ENCODE peak calls at places on chromosome 13, in eight cellular contexts. One of them, this sample, is unnamed.

GRCh38 chr13:60431108-60431700 is 34.2 kb downstream of the TDRD3 start:
- DNase-seq in heart right ventricle: no peak
- DNase-seq in pancreas: no peak
- DNase-seq in Peyer's patch: no peak
- DNase-seq in cardiac muscle cell: peak; percentile 78
- DNase-seq in coronary artery: no peak
- DNase-seq in thoracic aorta: no peak
- DNase-seq in fibroblast of villous mesenchyme: peak; percentile 71
- DNase-seq in this sample: peak; percentile 83

GRCh38 chr13:109448629-109449028 is 337.8 kb downstream of the IRS2 start:
- DNase-seq in heart right ventricle: no peak
- DNase-seq in pancreas: no peak
- DNase-seq in Peyer's patch: no peak
- DNase-seq in cardiac muscle cell: no peak
- DNase-seq in coronary artery: no peak
- DNase-seq in thoracic aorta: no peak
- DNase-seq in fibroblast of villous mesenchyme: no peak
- DNase-seq in this sample: no peak

GRCh38 chr13:113273856-113274590 is 23.0 kb upstream of the LAMP1 start:
- DNase-seq in heart right ventricle: no peak
- DNase-seq in pancreas: no peak
- DNase-seq in Peyer's patch: no peak
- DNase-seq in cardiac muscle cell: peak; percentile 68
- DNase-seq in coronary artery: no peak
- DNase-seq in thoracic aorta: no peak
- DNase-seq in fibroblast of villous mesenchyme: peak; percentile 46
- DNase-seq in this sample: peak; percentile 66

GRCh38 chr13:100667894-100668293 is 6.7 kb downstream of the TMTC4 start:
- DNase-seq in heart right ventricle: no peak
- DNase-seq in pancreas: no peak
- DNase-seq in Peyer's patch: no peak
- DNase-seq in cardiac muscle cell: no peak
- DNase-seq in coronary artery: no peak
- DNase-seq in thoracic aorta: no peak
- DNase-seq in fibroblast of villous mesenchyme: no peak
- DNase-seq in this sample: no peak

GRCh38 chr13:21885714-21886224 is 214.9 kb downstream of the FGF9 start:
- DNase-seq in heart right ventricle: no peak
- DNase-seq in pancreas: no peak
- DNase-seq in Peyer's patch: no peak
- DNase-seq in cardiac muscle cell: no peak
- DNase-seq in coronary artery: no peak
- DNase-seq in thoracic aorta: no peak
- DNase-seq in fibroblast of villous mesenchyme: no peak
- DNase-seq in this sample: no peak

GRCh38 chr13:19586904-19587634 is 25.7 kb upstream of the TPTE2 start:
- DNase-seq in heart right ventricle: no peak
- DNase-seq in pancreas: no peak
- DNase-seq in Peyer's patch: peak; percentile 79
- DNase-seq in cardiac muscle cell: peak; percentile 33
- DNase-seq in coronary artery: no peak
- DNase-seq in thoracic aorta: no peak
- DNase-seq in fibroblast of villous mesenchyme: peak; percentile 63
- DNase-seq in this sample: no peak

GRCh38 chr13:84873951-84874350 is 925.3 kb downstream of the SLITRK6 start:
- DNase-seq in heart right ventricle: no peak
- DNase-seq in pancreas: no peak
- DNase-seq in Peyer's patch: no peak
- DNase-seq in cardiac muscle cell: no peak
- DNase-seq in coronary artery: no peak
- DNase-seq in thoracic aorta: no peak
- DNase-seq in fibroblast of villous mesenchyme: no peak
- DNase-seq in this sample: no peak

GRCh38 chr13:90302113-90302512 is 1045.4 kb upstream of the MIR17HG start:
- DNase-seq in heart right ventricle: no peak
- DNase-seq in pancreas: no peak
- DNase-seq in Peyer's patch: no peak
- DNase-seq in cardiac muscle cell: peak; percentile 90
- DNase-seq in coronary artery: no peak
- DNase-seq in thoracic aorta: no peak
- DNase-seq in fibroblast of villous mesenchyme: peak; percentile 54
- DNase-seq in this sample: peak; percentile 80

GRCh38 chr13:114062341-114062740 is 70.1 kb downstream of the RASA3 start:
- DNase-seq in heart right ventricle: no peak
- DNase-seq in pancreas: no peak
- DNase-seq in Peyer's patch: no peak
- DNase-seq in cardiac muscle cell: no peak
- DNase-seq in coronary artery: no peak
- DNase-seq in thoracic aorta: no peak
- DNase-seq in fibroblast of villous mesenchyme: no peak
- DNase-seq in this sample: no peak

GRCh38 chr13:97140611-97141010 is 81.5 kb upstream of the MBNL2 start:
- DNase-seq in heart right ventricle: no peak
- DNase-seq in pancreas: no peak
- DNase-seq in Peyer's patch: no peak
- DNase-seq in cardiac muscle cell: no peak
- DNase-seq in coronary artery: no peak
- DNase-seq in thoracic aorta: no peak
- DNase-seq in fibroblast of villous mesenchyme: peak; percentile 41
- DNase-seq in this sample: no peak

GRCh38 chr13:29111446-29111845 is 291.3 kb downstream of the MTUS2 start:
- DNase-seq in heart right ventricle: no peak
- DNase-seq in pancreas: no peak
- DNase-seq in Peyer's patch: no peak
- DNase-seq in cardiac muscle cell: no peak
- DNase-seq in coronary artery: no peak
- DNase-seq in thoracic aorta: no peak
- DNase-seq in fibroblast of villous mesenchyme: no peak
- DNase-seq in this sample: peak; percentile 6

GRCh38 chr13:46756977-46757376 is 40.0 kb downstream of the ESD start:
- DNase-seq in heart right ventricle: no peak
- DNase-seq in pancreas: no peak
- DNase-seq in Peyer's patch: no peak
- DNase-seq in cardiac muscle cell: peak; percentile 55
- DNase-seq in coronary artery: no peak
- DNase-seq in thoracic aorta: no peak
- DNase-seq in fibroblast of villous mesenchyme: peak; percentile 81
- DNase-seq in this sample: peak; percentile 56

GRCh38 chr13:107209811-107210210 is 641.9 kb upstream of the ARGLU1 start:
- DNase-seq in heart right ventricle: no peak
- DNase-seq in pancreas: no peak
- DNase-seq in Peyer's patch: no peak
- DNase-seq in cardiac muscle cell: peak; percentile 50
- DNase-seq in coronary artery: no peak
- DNase-seq in thoracic aorta: no peak
- DNase-seq in fibroblast of villous mesenchyme: peak; percentile 68
- DNase-seq in this sample: peak; percentile 59

GRCh38 chr13:90352763-90353162 is 994.7 kb upstream of the MIR17HG start:
- DNase-seq in heart right ventricle: no peak
- DNase-seq in pancreas: no peak
- DNase-seq in Peyer's patch: no peak
- DNase-seq in cardiac muscle cell: no peak
- DNase-seq in coronary artery: no peak
- DNase-seq in thoracic aorta: no peak
- DNase-seq in fibroblast of villous mesenchyme: no peak
- DNase-seq in this sample: no peak

GRCh38 chr13:46295531-46296464 is 84.1 kb downstream of the LRRC63 start:
- DNase-seq in heart right ventricle: no peak
- DNase-seq in pancreas: no peak
- DNase-seq in Peyer's patch: peak; percentile 68
- DNase-seq in cardiac muscle cell: peak; percentile 97
- DNase-seq in coronary artery: no peak
- DNase-seq in thoracic aorta: no peak
- DNase-seq in fibroblast of villous mesenchyme: peak; percentile 93
- DNase-seq in this sample: peak; percentile 98

GRCh38 chr13:43170497-43170896 is 147.1 kb downstream of the DNAJC15 start:
- DNase-seq in heart right ventricle: no peak
- DNase-seq in pancreas: no peak
- DNase-seq in Peyer's patch: no peak
- DNase-seq in cardiac muscle cell: no peak
- DNase-seq in coronary artery: no peak
- DNase-seq in thoracic aorta: no peak
- DNase-seq in fibroblast of villous mesenchyme: no peak
- DNase-seq in this sample: no peak

DNA sequence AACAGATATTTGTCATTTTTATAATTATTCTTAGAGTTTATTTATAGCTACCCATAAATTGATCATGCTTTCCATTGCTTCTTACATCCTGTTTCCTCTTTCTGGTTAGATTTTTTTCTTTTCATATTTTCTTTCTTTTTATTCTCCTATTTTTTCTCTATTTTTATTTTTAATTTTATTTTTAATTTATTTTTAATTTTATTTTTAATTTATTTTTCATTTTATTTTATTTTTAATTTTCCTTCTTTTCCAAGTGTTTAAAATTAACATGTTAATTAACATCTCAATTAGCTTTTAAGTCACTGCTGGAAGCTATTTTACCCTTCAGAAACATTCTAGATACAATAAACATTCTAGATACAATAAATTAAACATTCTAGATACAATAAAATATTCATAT is 269.6 kb downstream of the B3GLCT start:
- DNase-seq in heart right ventricle: no peak
- DNase-seq in pancreas: no peak
- DNase-seq in Peyer's patch: no peak
- DNase-seq in cardiac muscle cell: no peak
- DNase-seq in coronary artery: no peak
- DNase-seq in thoracic aorta: no peak
- DNase-seq in fibroblast of villous mesenchyme: no peak
- DNase-seq in this sample: no peak
- TF ChIP-seq CTCF in heart right ventricle: no peak
- TF ChIP-seq CTCF in pancreas: no peak
- TF ChIP-seq CTCF in Peyer's patch: no peak
- TF ChIP-seq CTCF in cardiac muscle cell: no peak
- TF ChIP-seq CTCF in coronary artery: no peak
- TF ChIP-seq CTCF in thoracic aorta: no peak
- TF ChIP-seq CTCF in fibroblast of villous mesenchyme: no peak
- TF ChIP-seq CTCF in this sample: no peak

GRCh38 chr13:41199061-41199460 is 4.7 kb upstream of the KBTBD7 start:
- DNase-seq in heart right ventricle: no peak
- DNase-seq in pancreas: no peak
- DNase-seq in Peyer's patch: no peak
- DNase-seq in cardiac muscle cell: no peak
- DNase-seq in coronary artery: no peak
- DNase-seq in thoracic aorta: no peak
- DNase-seq in fibroblast of villous mesenchyme: no peak
- DNase-seq in this sample: no peak

GRCh38 chr13:41199526-41199925 is 5.2 kb upstream of the KBTBD7 start:
- DNase-seq in heart right ventricle: no peak
- DNase-seq in pancreas: no peak
- DNase-seq in Peyer's patch: no peak
- DNase-seq in cardiac muscle cell: no peak
- DNase-seq in coronary artery: no peak
- DNase-seq in thoracic aorta: no peak
- DNase-seq in fibroblast of villous mesenchyme: no peak
- DNase-seq in this sample: no peak

GRCh38 chr13:41196011-41196410 is 1.6 kb upstream of the KBTBD7 start:
- DNase-seq in heart right ventricle: no peak
- DNase-seq in pancreas: no peak
- DNase-seq in Peyer's patch: no peak
- DNase-seq in cardiac muscle cell: no peak
- DNase-seq in coronary artery: no peak
- DNase-seq in thoracic aorta: no peak
- DNase-seq in fibroblast of villous mesenchyme: no peak
- DNase-seq in this sample: no peak

GRCh38 chr13:41196620-41197019 is 2.3 kb upstream of the KBTBD7 start:
- DNase-seq in heart right ventricle: no peak
- DNase-seq in pancreas: no peak
- DNase-seq in Peyer's patch: no peak
- DNase-seq in cardiac muscle cell: peak; percentile 12
- DNase-seq in coronary artery: no peak
- DNase-seq in thoracic aorta: no peak
- DNase-seq in fibroblast of villous mesenchyme: no peak
- DNase-seq in this sample: peak; percentile 5

GRCh38 chr13:41200126-41200525 is 5.8 kb upstream of the KBTBD7 start:
- DNase-seq in heart right ventricle: no peak
- DNase-seq in pancreas: no peak
- DNase-seq in Peyer's patch: no peak
- DNase-seq in cardiac muscle cell: no peak
- DNase-seq in coronary artery: no peak
- DNase-seq in thoracic aorta: no peak
- DNase-seq in fibroblast of villous mesenchyme: no peak
- DNase-seq in this sample: no peak
- TF ChIP-seq CTCF in heart right ventricle: no peak
- TF ChIP-seq CTCF in pancreas: no peak
- TF ChIP-seq CTCF in Peyer's patch: no peak
- TF ChIP-seq CTCF in cardiac muscle cell: no peak
- TF ChIP-seq CTCF in coronary artery: no peak
- TF ChIP-seq CTCF in thoracic aorta: no peak
- TF ChIP-seq CTCF in fibroblast of villous mesenchyme: no peak
- TF ChIP-seq CTCF in this sample: no peak

DNA sequence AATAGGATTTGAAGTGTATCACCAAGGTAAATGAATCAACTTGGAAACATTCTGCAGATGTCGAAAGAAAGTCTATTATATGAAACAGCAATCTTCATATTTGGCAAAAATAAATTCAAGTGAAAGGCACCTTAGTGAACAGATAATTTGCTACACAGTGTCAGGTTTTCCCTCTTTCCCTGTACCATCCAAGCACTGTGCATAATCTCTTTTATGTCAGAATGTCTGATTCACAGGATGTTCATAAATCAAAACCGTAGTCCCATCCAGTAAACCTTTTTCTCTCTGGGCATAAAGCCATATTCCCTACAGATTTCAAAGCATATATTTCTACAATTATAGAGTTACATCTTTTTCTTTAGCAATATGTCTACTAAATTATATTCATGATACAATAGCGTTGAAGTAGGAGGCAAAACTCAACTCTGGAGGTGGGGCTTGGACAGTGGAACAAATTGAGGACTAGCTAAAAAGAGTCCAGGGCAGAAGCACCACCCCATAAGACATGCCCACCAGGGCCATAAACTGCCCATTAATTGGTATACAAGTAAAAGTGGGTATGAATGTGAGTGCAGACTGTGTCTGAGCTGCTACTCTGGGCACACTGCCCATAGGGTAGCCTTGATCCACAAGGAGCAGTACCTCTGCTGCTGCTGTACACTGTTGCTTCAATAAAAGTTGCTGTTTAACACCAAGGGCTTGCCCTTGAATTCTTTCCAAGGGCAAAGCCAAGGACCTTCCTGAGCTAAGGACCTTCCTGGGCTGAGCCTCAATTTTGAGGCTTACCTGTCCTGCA is 72.1 kb upstream of the MYCBP2 start:
- DNase-seq in heart right ventricle: no peak
- DNase-seq in pancreas: no peak
- DNase-seq in Peyer's patch: no peak
- DNase-seq in cardiac muscle cell: no peak
- DNase-seq in coronary artery: no peak
- DNase-seq in thoracic aorta: no peak
- DNase-seq in fibroblast of villous mesenchyme: no peak
- DNase-seq in this sample: no peak
- TF ChIP-seq CTCF in heart right ventricle: no peak
- TF ChIP-seq CTCF in pancreas: no peak
- TF ChIP-seq CTCF in Peyer's patch: no peak
- TF ChIP-seq CTCF in cardiac muscle cell: no peak
- TF ChIP-seq CTCF in coronary artery: no peak
- TF ChIP-seq CTCF in thoracic aorta: no peak
- TF ChIP-seq CTCF in fibroblast of villous mesenchyme: no peak
- TF ChIP-seq CTCF in this sample: no peak

DNA sequence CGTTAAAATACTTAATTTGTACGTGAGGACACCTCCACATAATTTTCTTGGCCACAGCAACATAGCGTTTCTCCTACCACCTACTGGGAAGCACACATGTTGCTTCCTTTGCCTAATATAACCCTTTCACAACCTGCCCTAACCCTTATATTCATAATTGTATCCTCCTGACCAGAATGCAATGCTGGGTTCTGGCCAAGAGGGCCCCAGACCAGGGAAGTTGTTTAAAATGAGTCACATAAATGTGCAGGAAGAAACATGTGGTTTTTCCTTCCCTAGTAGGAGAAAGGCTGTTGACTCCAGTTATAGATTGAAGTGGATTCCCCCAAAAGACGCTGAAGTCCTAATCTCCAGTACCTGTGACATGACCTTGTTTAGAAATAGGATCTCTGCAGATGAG is 187.3 kb downstream of the NUFIP1 start:
- DNase-seq in heart right ventricle: no peak
- DNase-seq in pancreas: no peak
- DNase-seq in Peyer's patch: no peak
- DNase-seq in cardiac muscle cell: peak; percentile 84
- DNase-seq in coronary artery: no peak
- DNase-seq in thoracic aorta: no peak
- DNase-seq in fibroblast of villous mesenchyme: peak; percentile 90
- DNase-seq in this sample: peak; percentile 84
- TF ChIP-seq CTCF in heart right ventricle: no peak
- TF ChIP-seq CTCF in pancreas: no peak
- TF ChIP-seq CTCF in Peyer's patch: no peak
- TF ChIP-seq CTCF in cardiac muscle cell: no peak
- TF ChIP-seq CTCF in coronary artery: no peak
- TF ChIP-seq CTCF in thoracic aorta: no peak
- TF ChIP-seq CTCF in fibroblast of villous mesenchyme: no peak
- TF ChIP-seq CTCF in this sample: no peak